ENCODE peak calls at places on chromosomes 3 and 15, in eight cellular contexts. One of them, this sample, is unnamed.

GRCh38 chr3:192413461-192413860 is 313.9 kb downstream of the FGF12 start:
- DNase-seq in uterus: no peak
- DNase-seq in IMR-90: no peak
- DNase-seq in fibroblast of lung: peak; percentile 48
- DNase-seq in transverse colon: no peak
- DNase-seq in cardiac muscle cell: no peak
- DNase-seq in PC-9: no peak
- DNase-seq in heart right ventricle: no peak
- DNase-seq in this sample: no peak

GRCh38 chr15:60758961-60759729 is 280.2 kb upstream of the ICE2 start:
- DNase-seq in uterus: no peak
- DNase-seq in heart right ventricle: no peak
- DNase-seq in IMR-90: peak; percentile 97
- DNase-seq in transverse colon: no peak
- DNase-seq in fibroblast of lung: peak; percentile 94
- DNase-seq in PC-9: no peak
- DNase-seq in cardiac muscle cell: no peak
- DNase-seq in this sample: no peak

GRCh38 chr3:59451041-59451763 is 401.4 kb upstream of the CFAP20DC start:
- DNase-seq in uterus: no peak
- DNase-seq in fibroblast of lung: peak; percentile 16
- DNase-seq in transverse colon: peak; percentile 38
- DNase-seq in PC-9: no peak
- DNase-seq in cardiac muscle cell: peak; percentile 23
- DNase-seq in heart right ventricle: peak; percentile 12
- DNase-seq in IMR-90: no peak
- DNase-seq in this sample: no peak

GRCh38 chr3:114231616-114232015 is 5.8 kb downstream of the ZNF80 start:
- DNase-seq in transverse colon: no peak
- DNase-seq in fibroblast of lung: no peak
- DNase-seq in cardiac muscle cell: no peak
- DNase-seq in heart right ventricle: no peak
- DNase-seq in IMR-90: no peak
- DNase-seq in uterus: no peak
- DNase-seq in PC-9: no peak
- DNase-seq in this sample: no peak

GRCh38 chr3:111319598-111319997 is 222.4 kb upstream of the CD96 start:
- DNase-seq in heart right ventricle: no peak
- DNase-seq in fibroblast of lung: no peak
- DNase-seq in cardiac muscle cell: no peak
- DNase-seq in PC-9: no peak
- DNase-seq in uterus: no peak
- DNase-seq in IMR-90: no peak
- DNase-seq in transverse colon: no peak
- DNase-seq in this sample: no peak

GRCh38 chr3:124832782-124833709 is 54.1 kb downstream of the ITGB5 start:
- DNase-seq in IMR-90: peak; percentile 95
- DNase-seq in cardiac muscle cell: no peak
- DNase-seq in uterus: no peak
- DNase-seq in heart right ventricle: no peak
- DNase-seq in PC-9: no peak
- DNase-seq in transverse colon: no peak
- DNase-seq in fibroblast of lung: peak; percentile 95
- DNase-seq in this sample: no peak

GRCh38 chr15:81003023-81003350 is 2.3 kb downstream of the TLNRD1 start:
- DNase-seq in transverse colon: no peak
- DNase-seq in cardiac muscle cell: no peak
- DNase-seq in uterus: no peak
- DNase-seq in PC-9: no peak
- DNase-seq in heart right ventricle: no peak
- DNase-seq in IMR-90: no peak
- DNase-seq in fibroblast of lung: no peak
- DNase-seq in this sample: no peak

GRCh38 chr3:32484437-32484836 is 18.2 kb downstream of the CMTM6 start:
- DNase-seq in IMR-90: no peak
- DNase-seq in uterus: no peak
- DNase-seq in fibroblast of lung: no peak
- DNase-seq in heart right ventricle: no peak
- DNase-seq in cardiac muscle cell: no peak
- DNase-seq in PC-9: no peak
- DNase-seq in transverse colon: no peak
- DNase-seq in this sample: no peak

GRCh38 chr3:20853890-20854289 is 667.9 kb upstream of the SGO1 start:
- DNase-seq in PC-9: no peak
- DNase-seq in cardiac muscle cell: no peak
- DNase-seq in uterus: no peak
- DNase-seq in fibroblast of lung: no peak
- DNase-seq in heart right ventricle: no peak
- DNase-seq in transverse colon: no peak
- DNase-seq in IMR-90: no peak
- DNase-seq in this sample: no peak

GRCh38 chr15:99436472-99437314 is 129.1 kb upstream of the MEF2A start:
- DNase-seq in heart right ventricle: no peak
- DNase-seq in fibroblast of lung: no peak
- DNase-seq in cardiac muscle cell: no peak
- DNase-seq in uterus: peak; percentile 17
- DNase-seq in transverse colon: no peak
- DNase-seq in PC-9: no peak
- DNase-seq in IMR-90: no peak
- DNase-seq in this sample: peak; percentile 3

GRCh38 chr3:89098173-89098572 is 9.2 kb upstream of the EPHA3 start:
- DNase-seq in heart right ventricle: no peak
- DNase-seq in PC-9: no peak
- DNase-seq in cardiac muscle cell: no peak
- DNase-seq in uterus: no peak
- DNase-seq in fibroblast of lung: peak; percentile 40
- DNase-seq in IMR-90: no peak
- DNase-seq in transverse colon: no peak
- DNase-seq in this sample: no peak

GRCh38 chr3:190586631-190587000 is 72.7 kb downstream of the IL1RAP start:
- DNase-seq in heart right ventricle: no peak
- DNase-seq in cardiac muscle cell: no peak
- DNase-seq in transverse colon: no peak
- DNase-seq in uterus: no peak
- DNase-seq in PC-9: peak; percentile 51
- DNase-seq in fibroblast of lung: peak; percentile 71
- DNase-seq in IMR-90: peak; percentile 62
- DNase-seq in this sample: no peak

GRCh38 chr3:41464401-41464800 is 265.1 kb downstream of the CTNNB1 start:
- DNase-seq in heart right ventricle: no peak
- DNase-seq in cardiac muscle cell: no peak
- DNase-seq in transverse colon: no peak
- DNase-seq in PC-9: no peak
- DNase-seq in uterus: no peak
- DNase-seq in fibroblast of lung: peak; percentile 35
- DNase-seq in IMR-90: peak; percentile 5
- DNase-seq in this sample: no peak

GRCh38 chr3:186102687-186103086 is 6.2 kb downstream of the ETV5 start:
- DNase-seq in cardiac muscle cell: no peak
- DNase-seq in IMR-90: peak; percentile 22
- DNase-seq in uterus: no peak
- DNase-seq in fibroblast of lung: no peak
- DNase-seq in heart right ventricle: no peak
- DNase-seq in transverse colon: no peak
- DNase-seq in PC-9: no peak
- DNase-seq in this sample: no peak

GRCh38 chr3:48851407-48851806 is 3.7 kb upstream of the PRKAR2A start:
- DNase-seq in fibroblast of lung: peak; percentile 40
- DNase-seq in cardiac muscle cell: peak; percentile 28
- DNase-seq in transverse colon: no peak
- DNase-seq in IMR-90: peak; percentile 66
- DNase-seq in uterus: no peak
- DNase-seq in heart right ventricle: no peak
- DNase-seq in PC-9: no peak
- DNase-seq in this sample: peak; percentile 60

GRCh38 chr3:13073042-13073906 is at the start of gene IQSEC1:
- DNase-seq in IMR-90: peak; percentile 7
- DNase-seq in fibroblast of lung: peak; percentile 25
- DNase-seq in heart right ventricle: peak; percentile 40
- DNase-seq in PC-9: no peak
- DNase-seq in cardiac muscle cell: peak; percentile 62
- DNase-seq in transverse colon: peak; percentile 65
- DNase-seq in uterus: peak; percentile 35
- DNase-seq in this sample: peak; percentile 77
- H3K4me3 ChIP-seq in IMR-90: no peak within 1 kb of the TSS
- H3K4me3 ChIP-seq in fibroblast of lung: no peak within 1 kb of the TSS
- H3K4me3 ChIP-seq in heart right ventricle: peak within 1 kb of the TSS; percentile 10
- H3K4me3 ChIP-seq in PC-9: no peak within 1 kb of the TSS
- H3K4me3 ChIP-seq in cardiac muscle cell: no peak within 1 kb of the TSS
- H3K4me3 ChIP-seq in transverse colon: no peak within 1 kb of the TSS
- H3K4me3 ChIP-seq in uterus: no peak within 1 kb of the TSS
- H3K4me3 ChIP-seq in this sample: peak within 1 kb of the TSS; percentile 35

DNA sequence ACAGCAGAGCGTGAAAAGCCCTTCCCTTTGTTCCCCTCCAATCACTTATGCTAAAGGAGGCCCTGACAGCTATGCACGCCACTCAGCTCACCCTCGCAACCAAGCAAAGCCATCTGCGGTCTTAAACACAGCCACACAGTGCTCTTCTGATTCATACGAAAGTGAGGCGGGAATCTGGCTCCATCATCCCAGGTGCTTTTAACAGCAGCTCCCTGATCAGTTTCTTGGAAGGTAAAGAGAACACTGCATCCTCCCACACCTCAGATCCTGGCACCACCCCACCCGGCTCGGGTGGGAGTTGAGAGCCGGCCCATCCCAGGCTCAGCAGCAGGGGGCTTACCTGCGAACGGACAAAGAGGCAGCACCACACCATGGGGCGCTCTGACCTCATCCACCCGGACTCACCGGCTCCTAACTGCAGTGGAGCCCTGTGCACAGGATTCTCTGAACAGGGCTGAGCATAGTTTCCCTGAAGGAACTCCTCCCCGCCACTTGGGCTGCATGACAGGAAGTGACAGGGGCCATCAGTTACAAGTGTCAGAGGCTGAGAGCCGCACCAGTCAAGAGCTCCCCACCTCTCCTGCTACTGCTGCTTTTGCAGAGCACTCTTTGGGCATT is 114.3 kb upstream of the ARHGEF3 start:
- DNase-seq in cardiac muscle cell: peak; percentile 67
- DNase-seq in fibroblast of lung: no peak
- DNase-seq in transverse colon: peak; percentile 49
- DNase-seq in IMR-90: no peak
- DNase-seq in PC-9: no peak
- DNase-seq in uterus: no peak
- DNase-seq in heart right ventricle: peak; percentile 55
- DNase-seq in this sample: no peak
- H3K4me1 ChIP-seq in cardiac muscle cell: peaks cover 25% of the 10 kb centered on the region
- H3K4me1 ChIP-seq in fibroblast of lung: no peaks in the 10 kb centered on the region
- H3K4me1 ChIP-seq in transverse colon: no peaks in the 10 kb centered on the region
- H3K4me1 ChIP-seq in IMR-90: no peaks in the 10 kb centered on the region
- H3K4me1 ChIP-seq in PC-9: no peaks in the 10 kb centered on the region
- H3K4me1 ChIP-seq in uterus: peaks cover under 1% of the 10 kb centered on the region
- H3K4me1 ChIP-seq in heart right ventricle: peaks cover 5% of the 10 kb centered on the region
- H3K4me1 ChIP-seq in this sample: no peaks in the 10 kb centered on the region

DNA sequence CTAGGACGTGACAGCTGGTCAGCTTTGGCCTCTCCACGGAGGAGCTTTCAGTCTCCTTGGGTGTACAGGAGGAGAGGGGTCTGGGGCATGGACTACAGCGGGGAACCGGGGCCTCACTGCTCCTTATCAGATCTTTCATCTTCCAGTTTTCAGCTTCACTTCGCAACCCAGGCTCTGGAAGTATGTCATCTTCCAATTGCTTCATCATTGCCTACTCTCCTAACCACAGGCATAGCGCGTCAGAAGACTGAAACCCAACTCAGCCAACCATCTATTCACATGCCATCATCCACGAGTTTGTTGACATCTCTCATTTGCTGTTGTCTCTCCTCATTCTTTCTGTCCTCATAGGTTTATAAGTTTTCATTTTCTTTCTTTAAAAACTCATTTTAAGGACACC is 119.5 kb downstream of the MYLK start:
- DNase-seq in PC-9: no peak
- DNase-seq in transverse colon: no peak
- DNase-seq in fibroblast of lung: no peak
- DNase-seq in heart right ventricle: no peak
- DNase-seq in uterus: no peak
- DNase-seq in cardiac muscle cell: no peak
- DNase-seq in IMR-90: no peak
- DNase-seq in this sample: no peak
- TF ChIP-seq CTCF in PC-9: no peak
- TF ChIP-seq CTCF in transverse colon: no peak
- TF ChIP-seq CTCF in fibroblast of lung: no peak
- TF ChIP-seq CTCF in heart right ventricle: no peak
- TF ChIP-seq CTCF in uterus: no peak
- TF ChIP-seq CTCF in cardiac muscle cell: no peak
- TF ChIP-seq CTCF in IMR-90: no peak
- TF ChIP-seq CTCF in this sample: no peak

GRCh38 chr3:127218457-127218922 is 25.6 kb downstream of the PRR23E start:
- DNase-seq in cardiac muscle cell: no peak
- DNase-seq in fibroblast of lung: no peak
- DNase-seq in uterus: no peak
- DNase-seq in heart right ventricle: no peak
- DNase-seq in transverse colon: no peak
- DNase-seq in IMR-90: no peak
- DNase-seq in PC-9: no peak
- DNase-seq in this sample: no peak
- H3K4me3 ChIP-seq in cardiac muscle cell: no peak overlapping the region
- H3K4me3 ChIP-seq in fibroblast of lung: no peak overlapping the region
- H3K4me3 ChIP-seq in uterus: no peak overlapping the region
- H3K4me3 ChIP-seq in heart right ventricle: no peak overlapping the region
- H3K4me3 ChIP-seq in transverse colon: no peak overlapping the region
- H3K4me3 ChIP-seq in IMR-90: no peak overlapping the region
- H3K4me3 ChIP-seq in PC-9: no peak overlapping the region
- H3K4me3 ChIP-seq in this sample: no peak overlapping the region

DNA sequence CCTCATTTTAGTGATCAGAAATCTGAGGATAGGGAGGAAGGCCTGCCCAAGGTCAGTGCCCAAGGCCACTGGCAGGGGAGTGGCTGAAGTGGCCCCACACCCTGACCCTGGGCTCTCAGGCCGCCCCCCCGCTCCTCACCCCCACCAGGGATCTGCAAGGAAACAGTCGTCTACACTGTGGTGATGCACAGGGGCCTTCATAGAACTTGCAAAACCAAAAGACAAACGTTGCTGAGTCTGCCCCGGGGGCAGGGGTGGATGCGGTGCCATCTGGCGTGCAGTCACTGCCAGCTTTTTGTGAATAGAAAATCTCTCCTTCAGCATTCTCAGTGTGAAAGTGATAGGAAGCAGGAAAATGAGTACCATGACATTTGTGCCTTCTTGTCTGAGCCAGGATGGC is 41.3 kb downstream of the WHAMM start:
- DNase-seq in IMR-90: no peak
- DNase-seq in PC-9: no peak
- DNase-seq in fibroblast of lung: no peak
- DNase-seq in cardiac muscle cell: no peak
- DNase-seq in transverse colon: no peak
- DNase-seq in uterus: no peak
- DNase-seq in heart right ventricle: no peak
- DNase-seq in this sample: no peak
- H3K4me1 ChIP-seq in IMR-90: peaks cover 11% of the 10 kb centered on the region
- H3K4me1 ChIP-seq in PC-9: no peaks in the 10 kb centered on the region
- H3K4me1 ChIP-seq in fibroblast of lung: no peaks in the 10 kb centered on the region
- H3K4me1 ChIP-seq in cardiac muscle cell: no peaks in the 10 kb centered on the region
- H3K4me1 ChIP-seq in transverse colon: peaks cover 7% of the 10 kb centered on the region
- H3K4me1 ChIP-seq in uterus: no peaks in the 10 kb centered on the region
- H3K4me1 ChIP-seq in heart right ventricle: no peaks in the 10 kb centered on the region
- H3K4me1 ChIP-seq in this sample: peaks cover 7% of the 10 kb centered on the region

GRCh38 chr15:63915888-63916731 is 82.4 kb upstream of the HERC1 start:
- DNase-seq in PC-9: no peak
- DNase-seq in transverse colon: no peak
- DNase-seq in uterus: peak; percentile 30
- DNase-seq in heart right ventricle: no peak
- DNase-seq in IMR-90: peak; percentile 53
- DNase-seq in fibroblast of lung: peak; percentile 54
- DNase-seq in cardiac muscle cell: peak; percentile 31
- DNase-seq in this sample: no peak
- TF ChIP-seq CTCF in PC-9: no peak
- TF ChIP-seq CTCF in transverse colon: peak; percentile 25
- TF ChIP-seq CTCF in uterus: peak; percentile 36
- TF ChIP-seq CTCF in heart right ventricle: no peak
- TF ChIP-seq CTCF in IMR-90: peak; percentile 48
- TF ChIP-seq CTCF in fibroblast of lung: peak; percentile 58
- TF ChIP-seq CTCF in cardiac muscle cell: peak; percentile 41
- TF ChIP-seq CTCF in this sample: peak; percentile 31